ENCODE peak calls at places on chromosomes 6 and 20, in five cellular contexts. V, Z, U, X and S are unnamed samples.
A peak's percentile ranks its signal among the peaks of the same experiment; 100 is the strongest.

GRCh38 chr6:117559299-117559698 is 43.0 kb downstream of the GOPC start:
- DNase-seq in V (no peak), Z (no peak), U (no peak), X (no peak), S (no peak)

GRCh38 chr6:47484616-47485015 is 7.0 kb downstream of the CD2AP start:
- DNase-seq in Z (no peak), V (no peak), U (no peak), X (peak; percentile 70), S (no peak)

GRCh38 chr20:63122626-63123025 is 93.3 kb downstream of the YTHDF1 start:
- DNase-seq in X (no peak), V (no peak), Z (no peak), U (no peak), S (no peak)

GRCh38 chr6:22709804-22710203 is 140.4 kb downstream of the HDGFL1 start:
- DNase-seq in U (no peak), X (no peak), V (no peak), Z (no peak), S (no peak)

GRCh38 chr6:14396826-14397517 is 279.4 kb downstream of the CD83 start:
- DNase-seq in V (no peak), U (no peak), X (peak; percentile 34), Z (no peak), S (no peak)

GRCh38 chr6:57193177-57193576 is 21.1 kb downstream of the BAG2 start:
- DNase-seq in V (no peak), X (no peak), U (no peak), Z (no peak), S (no peak)

GRCh38 chr6:43852350-43852864 is 82.4 kb downstream of the VEGFA start:
- DNase-seq in Z (no peak), V (no peak), U (no peak), X (no peak), S (no peak)

GRCh38 chr6:107600111-107600510 is 110.2 kb downstream of the SOBP start:
- DNase-seq in V (no peak), U (no peak), X (no peak), Z (no peak), S (no peak)

GRCh38 chr20:42530855-42531674 is 658.6 kb downstream of the PTPRT start:
- DNase-seq in Z (no peak), V (peak; percentile 68), U (no peak), X (no peak), S (peak; percentile 9)

GRCh38 chr6:35016417-35017221 is 124.5 kb downstream of the TCP11 start:
- DNase-seq in V (no peak), X (peak; percentile 38), U (no peak), Z (no peak), S (no peak)

GRCh38 chr6:28775052-28775376 is 148.8 kb downstream of the TRIM27 start:
- DNase-seq in X (no peak), Z (no peak), U (no peak), V (no peak), S (no peak)